ENCODE peak calls at places on chromosomes 6 and 20, in seven cellular contexts. I, M, F, R, K, A and B are unnamed samples.

GRCh38 chr20:54194724-54195438 is 13.0 kb upstream of the PFDN4 start:
- DNase-seq in A (peak), K (no peak), R (no peak), F (peak), I (no peak), M (no peak), B (no peak)

GRCh38 chr20:59299961-59300340 is 460 bp upstream of the EDN3 start:
- DNase-seq in A (no peak), R (peak), I (no peak), F (no peak), K (no peak), M (no peak), B (no peak)

GRCh38 chr6:75691012-75691411 is 58.0 kb upstream of the MYO6 start:
- DNase-seq in I (no peak), F (peak), K (no peak), A (peak), M (no peak), R (no peak), B (peak)

GRCh38 chr6:144897441-144897921 is 612.3 kb downstream of the UTRN start:
- DNase-seq in A (peak), I (no peak), R (no peak), K (no peak), F (peak), M (no peak), B (peak)

GRCh38 chr20:59308493-59309201 is 8.2 kb downstream of the EDN3 start:
- DNase-seq in A (no peak), M (no peak), I (no peak), R (peak), F (no peak), K (no peak), B (no peak)

GRCh38 chr6:169265486-169266131 is 12.0 kb upstream of the THBS2 start:
- DNase-seq in F (no peak), R (no peak), A (no peak), M (no peak), I (no peak), K (no peak), B (no peak)

GRCh38 chr6:82113231-82113630 is 134.3 kb downstream of the IBTK start:
- DNase-seq in A (peak), I (no peak), F (no peak), M (no peak), R (no peak), K (no peak), B (peak)

GRCh38 chr20:59781236-59781635 is 152.2 kb downstream of the SYCP2 start:
- DNase-seq in A (no peak), K (no peak), F (no peak), M (no peak), R (no peak), I (no peak), B (no peak)

GRCh38 chr6:22221211-22221610 is 75.6 kb downstream of the PRL start:
- DNase-seq in M (no peak), F (peak), K (no peak), I (no peak), R (no peak), A (peak), B (no peak)

GRCh38 chr6:45619211-45619760 is 241.6 kb upstream of the SUPT3H start:
- DNase-seq in A (peak), I (no peak), R (no peak), K (no peak), M (no peak), F (no peak), B (peak)

GRCh38 chr6:43125119-43125518 is 46.0 kb upstream of the SRF start:
- DNase-seq in A (peak), I (no peak), M (peak), R (no peak), F (no peak), K (peak), B (peak)

DNA sequence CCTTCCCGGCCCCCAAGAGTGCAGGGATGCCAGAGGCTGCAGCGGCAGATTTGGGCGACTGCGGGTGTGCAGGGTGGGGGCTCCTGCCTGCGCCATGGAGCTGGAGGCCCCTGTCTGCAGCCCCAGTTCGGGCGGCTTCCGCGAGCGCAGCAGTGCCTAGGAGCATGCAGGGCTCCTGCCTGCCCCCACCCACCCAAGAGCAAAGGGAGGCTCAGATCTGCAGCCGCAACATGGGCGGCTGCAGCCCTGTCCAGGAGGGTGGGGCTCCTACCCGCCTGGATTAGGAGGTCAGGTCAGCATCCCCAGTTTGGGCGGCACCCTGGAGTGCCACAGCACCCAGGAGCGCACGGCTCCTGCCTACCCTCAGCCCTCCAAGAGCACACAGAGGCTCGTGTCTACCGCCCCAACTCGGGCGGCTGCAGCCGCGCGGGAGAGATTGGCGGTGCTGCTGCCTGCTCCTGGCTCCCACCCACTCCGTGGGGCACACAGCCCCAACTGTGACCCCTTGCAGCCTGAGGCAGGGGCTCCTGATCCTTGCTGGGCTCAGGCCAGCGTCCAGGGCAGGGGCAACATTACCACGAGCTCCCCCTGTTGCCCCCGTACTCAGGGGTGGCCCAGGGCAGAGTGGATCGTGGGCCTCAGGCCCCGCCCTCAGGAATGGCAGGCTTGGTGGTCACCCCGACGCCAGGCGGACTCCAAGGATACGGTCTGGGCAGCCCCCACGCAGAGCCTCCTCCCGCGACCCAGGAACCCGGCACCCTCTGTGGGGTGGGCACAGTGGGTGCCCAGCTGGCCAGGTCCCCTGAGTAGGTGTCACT is 55.5 kb upstream of the UNC93A start:
- DNase-seq in F (no peak), M (no peak), A (no peak), K (no peak), I (no peak), R (no peak), B (no peak)
- H3K9ac ChIP-seq in F (no peak), M (no peak), A (no peak), K (no peak), I (no peak), R (no peak), B (no peak)

DNA sequence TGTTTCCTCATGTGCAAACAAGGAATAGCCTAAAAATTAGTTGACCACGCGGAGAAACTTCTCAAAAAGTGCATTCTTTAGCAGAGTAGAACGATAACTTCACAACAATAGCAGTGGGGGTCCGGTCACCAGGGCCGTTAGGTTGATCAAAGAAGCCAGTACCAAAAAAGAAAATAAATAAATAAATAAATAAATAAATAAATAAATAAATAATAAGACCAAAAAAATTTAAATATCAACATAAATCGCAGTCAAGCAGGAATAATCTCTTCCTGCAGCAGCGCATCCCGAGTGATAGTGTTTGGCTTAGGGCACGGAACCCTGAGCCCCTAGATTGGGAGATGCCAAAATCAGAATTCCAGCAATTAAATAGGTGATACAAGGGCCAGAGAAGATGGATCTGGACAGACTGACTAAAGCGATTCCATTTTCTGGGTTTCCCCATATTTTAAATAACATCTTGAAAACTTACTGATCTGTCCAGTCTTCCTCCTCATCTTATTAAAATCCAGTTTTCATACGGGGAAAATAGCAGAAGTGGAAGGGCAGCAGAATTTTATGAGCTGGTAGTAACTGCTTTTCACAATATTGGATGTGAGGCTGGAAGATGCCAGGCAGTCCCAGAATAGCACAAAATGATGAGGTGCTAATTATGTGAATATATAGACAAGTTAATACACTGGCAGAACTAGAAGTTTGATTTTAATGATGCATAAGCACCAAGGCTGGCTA is 4.5 kb upstream of the OLIG3 start:
- DNase-seq in I (no peak), R (no peak), M (no peak), F (no peak), K (no peak), A (no peak), B (no peak)
- H3K4me3 ChIP-seq in I (no peak), R (peak), M (no peak), F (no peak), K (no peak), A (no peak), B (no peak)

GRCh38 chr6:6005467-6006427 is 978 bp downstream of the NRN1 start:
- DNase-seq in I (no peak), R (peak), F (no peak), A (no peak), M (peak), K (no peak), B (no peak)

GRCh38 chr6:6006428-6007310 is at the start of gene NRN1:
- DNase-seq in F (no peak), K (no peak), A (no peak), M (peak), I (peak), R (peak), B (no peak)

GRCh38 chr6:6007311-6008113 is 787 bp upstream of the NRN1 start:
- DNase-seq in K (peak), A (no peak), I (peak), R (peak), F (no peak), M (peak), B (no peak)

GRCh38 chr6:6008648-6009421 is 2.1 kb upstream of the NRN1 start:
- DNase-seq in K (peak), I (peak), R (peak), M (peak), F (peak), A (no peak), B (no peak)

GRCh38 chr6:6008114-6008647 is 1.5 kb upstream of the NRN1 start:
- DNase-seq in K (no peak), M (no peak), F (no peak), A (no peak), R (no peak), I (no peak), B (no peak)
- H3K9ac ChIP-seq in K (no peak), M (no peak), F (no peak), A (peak), R (peak), I (peak), B (no peak)

DNA sequence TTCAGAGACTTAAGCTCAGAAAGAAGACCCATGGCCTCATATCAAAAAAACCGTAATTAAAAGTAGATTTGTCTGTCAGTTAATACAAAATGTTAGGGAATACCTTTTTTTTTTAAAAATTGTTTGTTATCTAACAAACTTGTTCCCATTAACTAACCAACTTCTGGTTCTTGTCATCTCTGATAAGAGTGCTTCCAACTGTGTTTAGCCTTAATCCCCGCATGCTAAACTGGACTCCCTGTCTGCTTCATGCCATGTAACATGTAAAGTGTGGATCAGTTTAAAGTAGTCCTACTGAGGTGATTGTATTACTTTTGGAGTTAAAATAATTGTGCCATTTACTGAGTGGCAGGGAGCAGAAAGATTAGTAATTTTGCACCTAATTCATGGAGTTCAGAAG is 6.3 kb downstream of the JARID2 start:
- DNase-seq in K (no peak), A (no peak), I (no peak), M (no peak), R (no peak), F (no peak), B (no peak)
- H3K4me3 ChIP-seq in K (no peak), A (no peak), I (no peak), M (no peak), R (no peak), F (no peak), B (no peak)

DNA sequence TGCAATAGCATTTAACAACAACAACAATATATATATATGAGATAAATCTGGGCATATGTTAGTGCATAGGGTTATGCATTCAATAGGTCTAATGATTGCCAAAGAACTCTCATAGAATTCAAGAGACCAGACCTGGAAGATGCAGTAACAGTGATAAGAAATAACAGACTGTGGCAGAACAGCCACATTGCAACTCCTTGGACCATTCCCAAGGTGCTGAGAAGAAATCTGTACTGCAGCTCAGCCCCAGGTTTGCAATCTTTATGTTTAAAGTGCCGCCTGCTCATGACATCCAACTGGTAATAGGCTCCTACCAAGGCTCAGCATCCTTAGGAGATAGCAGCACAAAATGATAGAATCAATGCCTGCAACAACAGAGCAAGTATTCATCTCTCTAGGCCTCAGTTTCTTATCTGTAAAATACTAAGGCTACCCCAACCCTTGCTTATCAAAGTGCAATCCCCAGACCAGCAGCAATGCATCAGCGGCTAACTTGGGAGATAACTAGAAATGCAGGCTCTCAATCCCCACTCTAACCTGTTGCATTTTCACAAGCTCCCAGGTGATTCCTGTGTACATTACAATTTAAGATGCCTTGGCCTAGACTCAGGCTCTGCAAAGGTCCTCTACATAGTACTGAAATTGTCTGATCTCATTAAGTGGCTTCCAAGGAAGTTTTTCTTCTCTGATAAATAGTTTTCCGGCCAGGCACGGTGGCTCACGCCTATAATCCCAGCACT is 30.6 kb upstream of the PIM1 start:
- DNase-seq in F (no peak), R (no peak), M (no peak), I (no peak), K (no peak), A (no peak), B (no peak)
- H3K9ac ChIP-seq in F (no peak), R (no peak), M (no peak), I (no peak), K (no peak), A (no peak), B (no peak)

GRCh38 chr6:28206527-28207243 is 18.4 kb upstream of the ZSCAN9 start:
- DNase-seq in I (no peak), K (no peak), R (peak), M (no peak), A (no peak), F (no peak), B (peak)

GRCh38 chr6:28209753-28210535 is 15.1 kb upstream of the ZSCAN9 start:
- DNase-seq in K (no peak), R (no peak), I (no peak), F (no peak), M (no peak), A (no peak), B (no peak)

GRCh38 chr6:28207244-28208179 is 17.6 kb upstream of the ZSCAN9 start:
- DNase-seq in F (no peak), I (peak), R (peak), A (peak), M (peak), K (no peak), B (peak)

GRCh38 chr6:28205879-28206278 is 19.2 kb upstream of the ZSCAN9 start:
- DNase-seq in I (no peak), M (no peak), K (no peak), A (no peak), R (no peak), F (no peak), B (no peak)

DNA sequence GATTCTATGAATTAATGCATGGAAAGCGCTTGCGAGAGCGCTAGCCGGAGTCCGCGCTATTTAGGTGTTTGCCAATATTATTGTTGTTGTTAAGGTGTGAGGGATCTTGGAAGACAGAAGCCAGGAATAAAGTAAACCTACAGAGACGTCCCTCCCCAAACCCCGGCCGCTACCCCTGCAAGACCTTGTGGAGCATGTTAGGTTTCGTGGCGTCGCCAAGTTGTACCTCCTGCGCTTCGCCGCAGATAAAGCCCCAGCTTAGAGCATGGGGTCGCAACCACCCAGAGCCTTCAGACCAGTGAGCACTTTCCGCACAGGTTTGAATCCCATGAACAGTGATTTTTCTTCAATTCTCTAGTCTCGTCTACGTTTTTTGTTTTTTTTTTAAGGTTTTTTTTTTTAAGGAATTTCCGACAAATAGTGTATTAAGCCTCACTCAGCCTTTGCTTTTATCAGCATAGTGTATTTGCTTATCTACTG is 16.9 kb upstream of the ZSCAN9 start:
- DNase-seq in F (no peak), M (no peak), R (peak), A (no peak), K (no peak), I (no peak), B (no peak)
- H3K4me3 ChIP-seq in F (no peak), M (peak), R (peak), A (peak), K (no peak), I (peak), B (peak)

GRCh38 chr6:2738373-2738979 is 12.2 kb downstream of the MYLK4 start:
- DNase-seq in I (peak), R (peak), M (peak), K (no peak), F (peak), A (peak), B (peak)
- H3K9ac ChIP-seq in I (no peak), R (no peak), M (no peak), K (no peak), F (no peak), A (no peak), B (no peak)

DNA sequence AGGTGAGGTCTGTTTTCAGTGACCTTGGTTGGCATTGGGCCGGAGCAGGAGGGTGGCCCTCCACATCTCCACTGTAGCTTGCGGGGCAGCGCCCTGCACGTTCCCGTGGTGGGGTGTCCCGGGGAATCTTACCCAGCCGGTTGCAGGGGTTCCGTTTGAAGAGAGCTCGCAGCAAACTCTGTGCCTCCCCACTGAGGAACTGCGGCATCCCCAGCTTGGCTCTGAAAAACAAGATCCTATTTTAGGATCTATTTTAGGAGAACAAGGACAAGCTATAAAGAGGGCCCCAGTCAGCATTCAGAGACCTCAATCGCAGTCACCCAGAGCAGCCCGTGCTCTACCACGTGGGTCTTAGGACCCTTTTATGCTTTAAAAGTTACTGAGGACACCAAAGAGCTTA is 97.8 kb downstream of the RAMACL start:
- DNase-seq in K (peak), F (no peak), A (no peak), M (no peak), I (no peak), R (no peak), B (no peak)
- H3K4me3 ChIP-seq in K (no peak), F (no peak), A (no peak), M (no peak), I (no peak), R (no peak), B (no peak)

GRCh38 chr6:26186652-26187051 is 99.4 kb downstream of the HFE start:
- DNase-seq in K (no peak), F (no peak), M (no peak), R (peak), I (no peak), A (no peak), B (no peak)

GRCh38 chr6:26185802-26186201 is 98.6 kb downstream of the HFE start:
- DNase-seq in A (no peak), F (no peak), R (no peak), I (no peak), M (no peak), K (no peak), B (no peak)

GRCh38 chr6:26183581-26184408 is 96.6 kb downstream of the HFE start:
- DNase-seq in M (peak), I (peak), K (peak), R (peak), A (peak), F (no peak), B (peak)

GRCh38 chr6:26184492-26184891 is 97.3 kb downstream of the HFE start:
- DNase-seq in K (no peak), R (peak), I (no peak), M (no peak), F (no peak), A (no peak), B (no peak)

GRCh38 chr6:26185004-26185403 is 97.8 kb downstream of the HFE start:
- DNase-seq in R (peak), I (no peak), K (no peak), M (no peak), F (no peak), A (no peak), B (no peak)
- H3K9ac ChIP-seq in R (no peak), I (no peak), K (no peak), M (no peak), F (no peak), A (no peak), B (no peak)

GRCh38 chr6:27213544-27214125 is 33.9 kb upstream of the PRSS16 start:
- DNase-seq in M (no peak), F (no peak), R (peak), A (no peak), I (no peak), K (no peak), B (peak)
- H3K4me3 ChIP-seq in M (peak), F (no peak), R (peak), A (no peak), I (no peak), K (no peak), B (peak)